ENCODE peak calls at places on chromosomes 6 and 20, in ten cellular contexts. I is lower lobe of right lung; P is NCI-H2171; D is amniotic stem cell; T is MM.1S; B is PC-3; X is activated CD4-positive, alpha-beta T cell treated with anti-CD3 and anti-CD28 coated beads, Interleukin-2, amount 10 ng/mL, durations not matched to agents 7 days and 5 days; O is tibial artery; F is foreskin melanocyte; H is HCEC 1CT. W is an unnamed sample.

GRCh38 chr20:20668639-20669038 is 43.8 kb downstream of the RALGAPA2 start:
- DNase-seq in I (no peak), P (no peak), D (no peak), T (peak; percentile 65), B (no peak), X (no peak), O (no peak), F (peak; percentile 89), H (no peak), W (no peak)

GRCh38 chr20:21241400-21241799 is 61.7 kb upstream of the XRN2 start:
- DNase-seq in I (no peak), P (no peak), D (no peak), T (no peak), B (no peak), X (no peak), O (no peak), F (no peak), H (no peak), W (peak; percentile 22)

GRCh38 chr6:56401477-56402070 is 154.2 kb upstream of the COL21A1 start:
- DNase-seq in I (no peak), P (no peak), D (no peak), T (no peak), B (no peak), X (no peak), O (no peak), F (no peak), H (no peak), W (no peak)

GRCh38 chr6:169255643-169256042 is 2.0 kb upstream of the THBS2 start:
- DNase-seq in I (no peak), P (no peak), D (no peak), T (no peak), B (no peak), X (no peak), O (no peak), F (no peak), H (no peak), W (no peak)

GRCh38 chr6:45377041-45377554 is 636 bp downstream of the SUPT3H start:
- DNase-seq in I (no peak), P (no peak), D (no peak), T (peak; percentile 17), B (peak; percentile 24), X (no peak), O (no peak), F (no peak), H (no peak), W (peak; percentile 11)

GRCh38 chr6:32879691-32880090 is 25.7 kb downstream of the PSMB9 start:
- DNase-seq in I (no peak), P (no peak), D (no peak), T (no peak), B (no peak), X (no peak), O (no peak), F (no peak), H (no peak), W (no peak)

GRCh38 chr6:45930419-45931059 is 85.1 kb downstream of the CLIC5 start:
- DNase-seq in I (peak; percentile 70), P (peak; percentile 1), D (peak; percentile 38), T (peak; percentile 47), B (peak; percentile 82), X (peak; percentile 58), O (peak; percentile 73), F (peak; percentile 70), H (peak; percentile 63), W (peak; percentile 68)

GRCh38 chr6:79833264-79833663 is 114.1 kb downstream of the ELOVL4 start:
- DNase-seq in I (no peak), P (no peak), D (no peak), T (no peak), B (no peak), X (no peak), O (no peak), F (peak; percentile 21), H (no peak), W (peak; percentile 48)

GRCh38 chr6:170185175-170185970 is 105.5 kb downstream of the DLL1 start:
- DNase-seq in I (no peak), P (no peak), D (no peak), T (no peak), B (no peak), X (peak; percentile 2), O (no peak), F (no peak), H (no peak), W (no peak)

GRCh38 chr20:23036371-23036770 is 1.3 kb downstream of the SSTR4 start:
- DNase-seq in I (no peak), P (no peak), D (no peak), T (no peak), B (no peak), X (no peak), O (no peak), F (no peak), H (no peak), W (no peak)

GRCh38 chr6:80594461-80594860 is 488.0 kb downstream of the BCKDHB start:
- DNase-seq in I (no peak), P (no peak), D (no peak), T (no peak), B (no peak), X (no peak), O (no peak), F (no peak), H (no peak), W (no peak)

GRCh38 chr6:14441371-14441781 is 323.8 kb downstream of the CD83 start:
- DNase-seq in I (no peak), P (peak; percentile 15), D (no peak), T (no peak), B (no peak), X (no peak), O (no peak), F (no peak), H (no peak), W (peak; percentile 36)

GRCh38 chr6:51626391-51626790 is 461.0 kb downstream of the PKHD1 start:
- DNase-seq in I (no peak), P (no peak), D (no peak), T (no peak), B (no peak), X (no peak), O (no peak), F (no peak), H (no peak), W (no peak)

GRCh38 chr6:21831531-21832291 is 238.2 kb downstream of the SOX4 start:
- DNase-seq in I (no peak), P (no peak), D (no peak), T (no peak), B (no peak), X (no peak), O (no peak), F (no peak), H (no peak), W (no peak)

GRCh38 chr6:16292942-16293341 is 54.6 kb downstream of the GMPR start:
- DNase-seq in I (no peak), P (no peak), D (no peak), T (no peak), B (no peak), X (no peak), O (no peak), F (no peak), H (no peak), W (no peak)

GRCh38 chr6:1524040-1524480 is 85.7 kb upstream of the FOXC1 start:
- DNase-seq in I (peak; percentile 79), P (no peak), D (no peak), T (peak; percentile 63), B (no peak), X (peak; percentile 86), O (peak; percentile 83), F (no peak), H (no peak), W (no peak)

GRCh38 chr20:34637245-34638185 is 39.4 kb downstream of the PIGU start:
- DNase-seq in I (no peak), P (no peak), D (no peak), T (no peak), B (peak; percentile 39), X (no peak), O (no peak), F (peak; percentile 99), H (peak; percentile 86), W (no peak)

GRCh38 chr20:23242556-23243180 is 107.9 kb upstream of the NXT1 start:
- DNase-seq in I (no peak), P (no peak), D (no peak), T (no peak), B (no peak), X (no peak), O (no peak), F (no peak), H (no peak), W (no peak)

GRCh38 chr20:45347936-45348809 is at the start of gene SDC4:
- DNase-seq in I (peak; percentile 82), P (peak; percentile 29), D (peak; percentile 45), T (peak; percentile 49), B (peak; percentile 71), X (peak; percentile 58), O (peak; percentile 91), F (peak; percentile 12), H (peak; percentile 71), W (peak; percentile 64)

GRCh38 chr6:139109558-139109957 is 25.3 kb upstream of the HECA start:
- DNase-seq in I (no peak), P (no peak), D (no peak), T (no peak), B (peak; percentile 43), X (peak; percentile 35), O (no peak), F (no peak), H (peak; percentile 22), W (peak; percentile 59)

GRCh38 chr20:841568-842546 is 8.3 kb downstream of the FAM110A start:
- DNase-seq in I (peak; percentile 80), P (no peak), D (no peak), T (no peak), B (peak; percentile 80), X (no peak), O (no peak), F (no peak), H (no peak), W (no peak)

GRCh38 chr6:148358196-148358785 is 15.7 kb downstream of the SASH1 start:
- DNase-seq in I (no peak), P (no peak), D (no peak), T (no peak), B (no peak), X (no peak), O (peak; percentile 83), F (no peak), H (no peak), W (peak; percentile 89)

GRCh38 chr6:2502096-2502997 is 248.4 kb downstream of the MYLK4 start:
- DNase-seq in I (no peak), P (no peak), D (no peak), T (no peak), B (peak; percentile 41), X (no peak), O (no peak), F (no peak), H (no peak), W (no peak)

W was measured in A673.